ENCODE peak calls at places on chromosome 19, in four cellular contexts. O is ascending aorta, X is HCT116, Q is Peyer's patch. P is an unnamed sample.

GRCh38 chr19:7540761-7541480 is 5.4 kb downstream of the PNPLA6 start:
- DNase-seq in Q (no peak), X (peak), O (no peak), P (peak)

GRCh38 chr19:18794029-18794313 is 2.9 kb upstream of the COMP start:
- DNase-seq in X (no peak), Q (no peak), O (no peak), P (no peak)

GRCh38 chr19:12090807-12091206 is 26.3 kb downstream of the ZNF844 start:
- DNase-seq in O (no peak), X (no peak), Q (peak), P (no peak)

GRCh38 chr19:50531171-50531612 is 17.5 kb upstream of the ASPDH start:
- DNase-seq in Q (no peak), O (no peak), X (no peak), P (no peak)

GRCh38 chr19:54439174-54439851 is 9.7 kb upstream of the LENG8 start:
- DNase-seq in Q (peak), O (no peak), X (no peak), P (no peak)

GRCh38 chr19:9721861-9722260 is 46.7 kb downstream of the ZNF846 start:
- DNase-seq in O (no peak), X (no peak), Q (no peak), P (peak)

GRCh38 chr19:23851966-23852365 is 62.7 kb upstream of the ZNF726 start:
- DNase-seq in Q (no peak), X (no peak), O (no peak), P (no peak)

GRCh38 chr19:54594737-54595136 is 1.3 kb downstream of the LILRA1 start:
- DNase-seq in O (no peak), X (no peak), Q (no peak), P (no peak)

GRCh38 chr19:33303791-33304759 is 1.7 kb upstream of the CEBPA start:
- DNase-seq in X (no peak), O (no peak), Q (peak), P (no peak)

GRCh38 chr19:19909654-19910053 is 8.9 kb downstream of the ZNF93 start:
- DNase-seq in O (no peak), X (no peak), Q (no peak), P (no peak)

GRCh38 chr19:16288544-16288943 is 36.1 kb upstream of the KLF2 start:
- DNase-seq in X (no peak), O (no peak), Q (no peak), P (no peak)

GRCh38 chr19:37466798-37467607 is at the start of gene ZNF569:
- DNase-seq in Q (peak), O (peak), X (no peak), P (peak)

DNA sequence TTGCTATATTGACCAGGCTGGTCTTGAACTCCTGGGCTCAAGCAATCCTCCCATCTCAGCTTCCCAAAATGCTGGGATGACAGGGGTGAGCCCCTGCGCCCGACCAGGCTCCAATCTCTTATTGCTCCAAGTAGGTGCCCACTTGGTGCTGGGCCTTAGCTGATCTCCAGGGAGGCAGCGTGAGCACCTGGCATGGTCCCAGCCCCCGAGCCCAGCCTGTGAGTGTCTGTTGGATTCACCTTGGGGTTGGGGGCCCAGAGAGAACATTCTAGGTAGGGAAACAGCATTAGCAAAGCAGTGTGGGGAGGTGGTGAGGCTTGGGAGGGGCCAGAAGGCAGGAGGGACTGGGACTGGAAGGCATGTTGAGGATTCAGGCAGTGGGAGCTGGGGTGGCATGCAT is 45.5 kb downstream of the DNM2 start:
- DNase-seq in Q (no peak), X (no peak), O (no peak), P (no peak)
- H3K27ac ChIP-seq in Q (peak), X (peak), O (peak), P (peak)

DNA sequence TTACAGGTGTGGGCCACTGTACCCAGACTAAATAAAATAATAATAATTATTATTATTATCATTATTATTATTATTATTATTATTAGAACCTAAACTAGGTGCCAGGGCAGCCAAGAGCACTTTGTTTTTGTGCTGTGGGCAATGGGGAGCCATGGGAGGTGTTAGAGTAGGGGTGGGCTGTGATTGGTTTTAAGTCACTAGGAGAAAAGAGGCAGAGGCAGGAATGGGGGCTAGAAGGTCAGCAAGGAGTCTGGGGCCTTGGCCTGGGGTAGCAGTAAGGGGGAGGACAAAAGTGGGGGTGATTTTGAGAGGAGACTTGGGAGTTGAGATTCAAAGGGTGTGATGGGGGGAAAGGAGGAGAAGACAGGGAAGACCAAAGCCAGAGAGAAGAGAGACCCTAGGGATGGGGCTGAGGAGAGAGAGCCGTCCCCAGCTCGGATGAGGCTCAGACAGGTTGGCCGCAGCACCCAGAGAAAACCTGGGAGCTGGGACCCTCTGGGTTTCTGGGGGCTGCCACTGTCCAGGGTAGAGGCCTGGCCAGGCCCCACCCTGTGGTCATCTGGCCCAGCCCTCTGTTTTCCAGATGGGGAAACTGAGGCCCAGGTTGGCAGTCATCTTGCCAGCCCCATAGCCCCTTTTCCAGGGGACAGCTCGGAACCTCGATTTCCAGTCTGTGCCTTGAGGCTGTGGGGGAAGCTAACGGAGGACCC is 17.8 kb upstream of the BTBD2 start:
- DNase-seq in X (no peak), Q (no peak), O (no peak), P (no peak)
- TF ChIP-seq CTCF in X (no peak), Q (no peak), O (no peak), P (no peak)

GRCh38 chr19:58581227-58582141 is 8.3 kb upstream of the MZF1 start:
- DNase-seq in Q (peak), O (peak), X (peak), P (no peak)
- H3K27ac ChIP-seq in Q (peak), O (peak), X (peak), P (peak)

GRCh38 chr19:41174297-41174928 is 18.6 kb upstream of the CYP2S1 start:
- DNase-seq in Q (peak), X (no peak), O (no peak), P (no peak)
- TF ChIP-seq CTCF in Q (no peak), X (no peak), O (no peak), P (no peak)

DNA sequence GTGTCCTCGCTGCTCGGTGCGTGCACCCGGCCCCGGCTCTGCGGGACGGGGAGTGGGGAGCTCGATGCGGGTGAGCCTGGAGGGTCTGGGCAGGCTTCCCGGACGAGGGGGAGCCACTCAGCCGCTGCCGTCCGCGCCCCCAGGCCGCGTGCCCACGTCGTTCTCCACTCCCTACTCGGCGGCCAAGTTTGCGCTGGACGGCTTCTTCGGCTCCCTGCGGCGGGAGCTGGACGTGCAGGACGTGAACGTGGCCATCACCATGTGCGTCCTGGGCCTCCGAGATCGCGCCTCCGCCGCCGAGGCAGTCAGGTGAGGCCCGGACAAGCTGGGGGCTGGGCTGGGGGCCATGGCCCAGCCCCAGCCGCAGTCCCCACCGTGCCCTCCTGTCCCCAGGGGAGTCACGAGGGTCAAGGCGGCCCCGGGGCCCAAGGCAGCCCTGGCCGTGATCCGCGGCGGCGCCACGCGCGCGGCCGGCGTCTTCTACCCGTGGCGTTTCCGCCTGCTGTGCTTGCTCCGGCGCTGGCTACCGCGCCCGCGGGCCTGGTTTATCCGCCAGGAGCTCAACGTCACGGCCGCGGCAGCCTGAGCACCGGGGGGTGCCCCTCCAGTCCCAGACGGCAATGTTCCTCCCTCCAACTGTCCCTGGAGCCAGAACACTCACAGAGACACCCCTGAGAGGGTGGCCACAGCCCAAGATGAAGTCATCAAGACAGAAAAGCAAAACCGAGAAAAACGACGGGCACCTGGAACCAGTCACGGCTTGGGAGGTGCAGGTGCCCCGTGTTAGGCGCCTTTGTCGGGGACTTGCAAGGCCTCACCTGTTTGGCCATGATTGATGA is 2.5 kb upstream of the RPL36 start:
- DNase-seq in O (no peak), Q (no peak), X (no peak), P (no peak)
- H3K27ac ChIP-seq in O (no peak), Q (peak), X (peak), P (peak)

DNA sequence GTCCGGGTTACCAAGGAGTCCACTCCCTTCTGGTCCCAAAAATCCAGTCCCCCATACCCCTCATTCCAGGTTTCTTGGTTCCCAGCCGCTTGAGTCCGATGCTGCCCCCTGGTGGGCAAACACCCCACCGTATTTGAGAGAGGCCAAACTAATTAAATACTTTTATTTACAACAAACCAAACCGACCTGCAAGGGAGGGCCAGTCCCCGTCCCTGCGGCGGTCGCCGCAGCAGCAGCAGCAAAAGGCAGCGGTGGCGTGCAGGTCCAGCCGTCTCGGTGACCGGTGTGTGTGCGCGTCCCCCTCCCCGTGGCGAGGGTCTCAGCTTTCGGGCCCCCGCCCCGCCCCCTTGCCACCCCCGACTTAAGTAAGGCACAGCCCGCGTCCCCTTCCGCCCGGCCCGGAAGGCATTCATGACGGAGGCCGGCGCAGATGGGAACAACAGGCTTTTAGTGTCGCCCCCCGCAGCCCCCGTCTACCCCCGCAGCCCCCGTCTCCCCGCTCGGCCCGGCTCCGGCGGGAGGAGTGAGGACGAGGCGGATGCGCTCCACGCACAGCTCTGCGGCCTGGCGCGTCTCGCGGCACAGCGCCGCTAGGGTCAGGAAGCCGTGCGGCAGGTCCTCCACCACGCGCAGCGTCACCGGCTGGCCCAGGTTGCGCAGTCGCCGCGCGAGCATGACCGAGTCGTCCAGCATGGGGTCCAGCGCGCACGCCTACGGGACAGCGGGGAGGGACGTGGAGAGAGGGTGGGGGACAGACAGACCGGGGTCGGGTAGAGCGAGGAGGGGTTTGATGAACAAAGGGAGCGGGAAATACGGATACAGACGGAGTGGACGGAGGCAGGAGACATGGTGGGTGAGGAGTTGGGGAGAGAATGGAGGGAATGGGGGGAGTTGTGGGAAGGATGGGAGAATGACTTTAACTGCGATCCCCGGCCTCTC is 11.5 kb upstream of the CNFN start:
- DNase-seq in O (peak), X (no peak), Q (peak), P (peak)
- TF ChIP-seq CTCF in O (peak), X (peak), Q (peak), P (peak)

DNA sequence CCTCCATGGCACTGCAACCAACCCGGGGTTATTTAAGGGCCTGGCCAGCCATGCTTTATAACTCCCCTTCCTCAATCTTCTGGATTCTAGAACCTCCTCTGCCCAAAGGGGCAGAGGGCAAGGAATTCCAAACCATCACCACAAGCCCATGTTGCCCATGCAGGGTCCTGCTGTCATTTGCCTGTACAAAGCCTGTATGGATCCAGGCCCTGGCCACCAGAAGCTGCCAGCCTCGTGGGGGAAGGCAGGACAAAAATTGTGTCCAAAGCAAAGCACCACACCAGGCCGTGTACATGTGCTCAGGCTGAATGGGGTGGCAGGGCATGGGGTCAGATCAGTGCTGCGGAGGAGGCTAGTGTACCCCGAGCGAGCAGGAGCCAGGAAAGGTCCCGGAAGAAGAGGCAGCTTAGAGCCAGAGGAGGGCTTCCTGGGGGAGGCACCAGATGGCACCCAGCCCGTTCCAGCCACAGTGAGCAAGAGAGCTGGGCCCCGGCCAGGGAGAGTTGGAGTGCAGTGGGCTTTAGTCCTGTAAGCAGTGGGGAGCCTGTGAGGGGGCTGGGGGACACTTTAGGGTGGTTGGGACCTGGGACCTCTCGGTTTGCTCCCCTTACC is 35.8 kb downstream of the CAPN12 start:
- DNase-seq in O (no peak), X (no peak), Q (no peak), P (no peak)
- H3K27ac ChIP-seq in O (peak), X (no peak), Q (peak), P (peak)

GRCh38 chr19:11044436-11044835 is 44.8 kb upstream of the LDLR start:
- DNase-seq in Q (no peak), X (no peak), O (no peak), P (no peak)

GRCh38 chr19:11045536-11045935 is 43.7 kb upstream of the LDLR start:
- DNase-seq in X (no peak), O (no peak), Q (no peak), P (no peak)

GRCh38 chr19:11046608-11047354 is 42.5 kb upstream of the LDLR start:
- DNase-seq in O (no peak), X (no peak), Q (no peak), P (no peak)

GRCh38 chr19:11050323-11051114 is 38.7 kb upstream of the LDLR start:
- DNase-seq in O (no peak), X (no peak), Q (no peak), P (no peak)

DNA sequence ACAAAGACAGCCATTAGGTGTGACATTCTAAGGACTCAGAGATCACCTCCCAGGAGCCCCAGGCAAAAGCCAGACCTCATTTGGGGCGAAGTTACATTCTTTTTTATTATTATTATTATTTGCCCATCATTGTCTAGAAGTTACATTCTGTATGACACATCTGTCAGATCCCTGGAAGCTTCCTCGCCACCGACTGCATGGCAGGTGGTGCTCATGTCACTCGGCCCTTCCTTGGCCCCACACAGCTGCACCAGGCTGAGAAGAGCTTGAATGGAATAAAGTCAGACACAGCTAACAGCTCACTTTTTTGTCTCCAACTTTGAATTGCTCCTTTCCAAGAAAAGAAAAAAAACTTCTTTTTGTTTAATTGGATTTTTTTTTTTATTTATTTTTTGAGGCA is 41.4 kb upstream of the LDLR start:
- DNase-seq in O (no peak), X (no peak), Q (no peak), P (no peak)
- TF ChIP-seq CTCF in O (no peak), X (no peak), Q (no peak), P (no peak)

GRCh38 chr19:6068711-6069110 is 41.6 kb downstream of the RFX2 start:
- DNase-seq in Q (peak), X (no peak), O (no peak), P (no peak)
- H3K27ac ChIP-seq in Q (peak), X (no peak), O (peak), P (peak)

GRCh38 chr19:29945017-29945416 is 3.0 kb downstream of the URI1 start:
- DNase-seq in Q (no peak), X (no peak), O (no peak), P (no peak)

GRCh38 chr19:29944415-29945012 is 2.5 kb downstream of the URI1 start:
- DNase-seq in O (no peak), X (no peak), Q (no peak), P (no peak)

GRCh38 chr19:29946645-29947044 is 4.6 kb downstream of the URI1 start:
- DNase-seq in X (no peak), O (no peak), Q (no peak), P (no peak)

GRCh38 chr19:29943615-29944014 is 1.6 kb downstream of the URI1 start:
- DNase-seq in O (no peak), X (no peak), Q (no peak), P (no peak)

DNA sequence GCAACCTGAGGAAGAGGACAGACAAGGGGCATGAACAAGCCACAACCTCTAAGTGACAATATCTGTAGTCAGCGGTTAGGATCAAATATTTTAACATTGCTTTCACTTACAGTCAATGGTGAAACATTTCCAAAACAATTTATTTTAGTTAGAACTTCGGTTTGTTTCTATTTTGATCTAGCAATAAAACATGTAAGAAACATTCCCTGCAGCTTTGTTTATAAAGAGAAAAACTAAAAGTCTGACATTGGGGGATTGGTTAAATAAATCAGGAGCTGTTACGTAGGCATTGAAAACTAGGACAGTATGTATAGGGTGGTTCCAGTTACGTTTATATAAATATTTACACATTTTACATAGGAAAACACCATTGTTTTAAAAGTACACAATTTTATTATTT is 3.4 kb downstream of the URI1 start:
- DNase-seq in X (no peak), Q (no peak), O (no peak), P (no peak)
- TF ChIP-seq CTCF in X (no peak), Q (no peak), O (no peak), P (no peak)